ENCODE peak calls at places on chromosomes 5 and 9, in six cellular contexts. I, P, C, M, L and E are unnamed samples.
A peak's percentile ranks its signal among the peaks of the same experiment; 100 is the strongest.

GRCh38 chr9:105329729-105330082 is 85.3 kb downstream of the SLC44A1 start:
- DNase-seq in I (no peak), P (no peak), C (no peak), M (no peak), L (no peak), E (no peak)

GRCh38 chr5:58999804-59000595 is 417.1 kb downstream of the RAB3C start:
- DNase-seq in I (peak; percentile 61), P (no peak), C (no peak), M (no peak), L (no peak), E (no peak)

GRCh38 chr5:68149189-68149588 is 66.4 kb upstream of the PIK3R1 start:
- DNase-seq in I (no peak), P (no peak), C (no peak), M (no peak), L (no peak), E (no peak)

GRCh38 chr5:6682239-6682638 is 31.0 kb upstream of the TENT4A start:
- DNase-seq in I (no peak), P (no peak), C (no peak), M (no peak), L (no peak), E (no peak)

GRCh38 chr9:4902135-4902475 is 83.0 kb upstream of the JAK2 start:
- DNase-seq in I (no peak), P (no peak), C (peak; percentile 35), M (no peak), L (no peak), E (no peak)

GRCh38 chr9:20988061-20988460 is 43.4 kb downstream of the HACD4 start:
- DNase-seq in I (no peak), P (no peak), C (no peak), M (no peak), L (no peak), E (no peak)

GRCh38 chr5:83555263-83555662 is 83.7 kb downstream of the VCAN start:
- DNase-seq in I (no peak), P (no peak), C (no peak), M (no peak), L (no peak), E (no peak)

GRCh38 chr9:113581865-113582697 is 118.6 kb downstream of the RGS3 start:
- DNase-seq in I (no peak), P (peak; percentile 91), C (no peak), M (no peak), L (peak; percentile 84), E (no peak)

GRCh38 chr9:3124006-3124405 is 280.1 kb upstream of the PUM3 start:
- DNase-seq in I (no peak), P (no peak), C (no peak), M (no peak), L (no peak), E (no peak)

GRCh38 chr5:38509185-38509584 is 47.3 kb downstream of the LIFR start:
- DNase-seq in I (no peak), P (no peak), C (no peak), M (no peak), L (no peak), E (no peak)

GRCh38 chr9:34158362-34158869 is 20.4 kb upstream of the UBAP1 start:
- DNase-seq in I (no peak), P (no peak), C (peak; percentile 79), M (no peak), L (no peak), E (no peak)

GRCh38 chr9:123368481-123369153 is 12.6 kb downstream of the CRB2 start:
- DNase-seq in I (no peak), P (no peak), C (no peak), M (no peak), L (no peak), E (no peak)

GRCh38 chr5:91296691-91297143 is 86.4 kb downstream of the ARRDC3 start:
- DNase-seq in I (no peak), P (peak; percentile 87), C (no peak), M (no peak), L (no peak), E (peak; percentile 92)
- TF ChIP-seq POLR2AphosphoS5 in I (no peak), P (no peak), C (no peak), M (peak; percentile 85), L (no peak), E (peak; percentile 42)

GRCh38 chr9:124652994-124653393 is 118.1 kb downstream of the NR6A1 start:
- DNase-seq in I (no peak), P (no peak), C (no peak), M (no peak), L (no peak), E (no peak)

GRCh38 chr9:124654431-124654830 is 116.7 kb downstream of the NR6A1 start:
- DNase-seq in I (no peak), P (no peak), C (no peak), M (no peak), L (no peak), E (no peak)

GRCh38 chr9:124658165-124659017 is 112.7 kb downstream of the NR6A1 start:
- DNase-seq in I (no peak), P (peak; percentile 73), C (peak; percentile 76), M (no peak), L (peak; percentile 43), E (peak; percentile 79)

GRCh38 chr9:124657526-124657925 is 113.6 kb downstream of the NR6A1 start:
- DNase-seq in I (no peak), P (no peak), C (no peak), M (no peak), L (no peak), E (no peak)

DNA sequence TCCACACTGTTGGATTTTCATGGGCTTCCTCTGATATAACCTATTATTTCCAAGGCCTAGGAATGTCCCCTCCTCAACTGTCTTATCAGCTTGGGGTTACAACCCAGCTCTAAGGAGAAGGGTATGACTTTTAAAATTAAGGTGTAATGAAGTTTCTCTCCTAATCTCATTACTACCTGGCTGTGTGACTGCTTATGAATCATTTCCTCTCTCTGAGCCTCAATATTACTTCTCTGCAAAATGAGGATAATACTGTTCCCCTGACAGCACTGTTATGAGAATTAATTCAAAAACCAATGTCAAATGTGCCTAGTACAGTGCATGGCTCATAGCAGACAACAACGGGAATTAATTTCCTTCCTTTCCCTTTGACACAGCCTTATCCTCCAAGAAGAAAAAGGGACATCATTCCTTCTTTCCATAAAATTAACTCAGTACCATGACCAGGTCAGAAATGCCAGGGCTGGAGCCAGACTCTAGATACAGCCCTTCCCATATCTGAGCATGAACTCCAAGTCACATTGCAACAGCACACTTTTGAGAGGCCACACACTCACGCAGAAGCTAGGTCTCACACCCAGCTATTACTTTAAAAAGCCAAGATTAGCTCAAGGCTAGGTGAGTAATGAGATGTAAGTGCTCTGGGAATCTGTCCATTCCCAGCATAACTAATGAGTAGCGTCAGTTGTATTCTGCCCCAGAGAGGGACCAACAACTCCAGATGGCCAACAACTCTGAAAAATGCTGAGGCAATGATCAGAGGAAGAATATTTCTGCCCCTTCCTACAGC is 118.7 kb downstream of the NR6A1 start:
- DNase-seq in I (no peak), P (no peak), C (no peak), M (no peak), L (no peak), E (no peak)
- TF ChIP-seq POLR2AphosphoS5 in I (no peak), P (no peak), C (no peak), M (no peak), L (no peak), E (no peak)

DNA sequence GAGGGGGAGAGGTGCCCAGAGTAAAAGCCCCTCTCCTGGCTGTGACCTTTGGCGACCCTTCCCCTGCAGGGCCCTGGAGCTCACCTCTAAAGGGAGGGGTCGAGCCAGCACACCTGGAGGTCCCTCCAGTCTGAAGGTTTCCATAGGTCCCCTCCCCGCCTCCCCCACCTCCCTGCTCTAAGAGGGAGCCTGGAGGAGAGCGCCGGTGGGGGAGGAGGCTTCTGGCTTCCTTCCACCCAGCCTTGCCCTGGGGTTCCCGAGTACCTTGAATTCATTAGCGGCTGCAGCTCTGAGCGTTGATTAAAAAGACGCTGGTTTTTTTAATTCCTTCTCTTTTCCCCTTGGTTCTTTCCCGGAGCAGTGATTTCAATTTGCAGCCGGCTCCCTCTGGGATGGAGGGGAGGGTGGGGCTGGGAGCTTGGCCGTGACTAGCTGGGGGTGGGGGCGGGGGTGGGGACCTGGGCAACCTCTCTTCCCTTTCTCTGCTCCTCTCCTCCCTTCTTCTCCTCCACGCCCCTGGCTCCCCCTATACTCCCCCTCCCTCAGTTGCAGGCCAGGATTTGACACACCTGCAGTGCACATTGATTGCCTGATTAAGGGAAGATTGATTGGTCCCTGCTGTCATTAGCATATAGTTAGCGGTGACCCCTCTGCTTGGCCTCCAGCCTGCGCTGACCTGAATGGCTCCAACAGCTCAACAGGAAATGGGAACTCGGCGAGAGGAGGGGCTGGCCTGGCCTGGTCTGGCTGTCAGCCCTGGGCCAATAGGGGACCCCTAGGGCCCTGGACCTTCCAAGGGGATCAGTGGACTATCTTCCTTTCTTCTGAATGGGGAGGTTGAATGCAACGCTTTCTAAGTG is 67.5 kb upstream of the RAPGEF1 start:
- DNase-seq in I (peak; percentile 77), P (no peak), C (no peak), M (no peak), L (no peak), E (no peak)
- TF ChIP-seq POLR2AphosphoS5 in I (no peak), P (no peak), C (no peak), M (no peak), L (no peak), E (no peak)

GRCh38 chr5:81401266-81401665 is 7.3 kb upstream of the ACOT12 start:
- DNase-seq in I (no peak), P (no peak), C (no peak), M (no peak), L (no peak), E (no peak)
- TF ChIP-seq POLR2AphosphoS5 in I (no peak), P (no peak), C (no peak), M (no peak), L (no peak), E (no peak)

GRCh38 chr5:149152317-149152746 is 11.0 kb downstream of the ABLIM3 start:
- DNase-seq in I (no peak), P (no peak), C (peak; percentile 97), M (no peak), L (no peak), E (no peak)

GRCh38 chr5:149147673-149148072 is 6.4 kb downstream of the ABLIM3 start:
- DNase-seq in I (no peak), P (no peak), C (no peak), M (no peak), L (no peak), E (no peak)

GRCh38 chr5:149151717-149152116 is 10.4 kb downstream of the ABLIM3 start:
- DNase-seq in I (no peak), P (no peak), C (no peak), M (no peak), L (no peak), E (no peak)

GRCh38 chr5:149149942-149150341 is 8.6 kb downstream of the ABLIM3 start:
- DNase-seq in I (no peak), P (no peak), C (no peak), M (no peak), L (no peak), E (no peak)

GRCh38 chr5:149150457-149150856 is 9.2 kb downstream of the ABLIM3 start:
- DNase-seq in I (no peak), P (no peak), C (no peak), M (no peak), L (no peak), E (no peak)
- TF ChIP-seq POLR2AphosphoS5 in I (no peak), P (no peak), C (no peak), M (no peak), L (no peak), E (no peak)

GRCh38 chr9:121328876-121329681 is 41.0 kb downstream of the STOM start:
- DNase-seq in I (no peak), P (no peak), C (no peak), M (no peak), L (no peak), E (no peak)
- TF ChIP-seq POLR2AphosphoS5 in I (no peak), P (no peak), C (no peak), M (no peak), L (no peak), E (no peak)